ENCODE peak calls at places on chromosome 20, in nine cellular contexts. Z is IMR-90; A is lower lobe of right lung; D is AG10803; O is BJ; S is CD8-positive, alpha-beta T cell; L is cardiac fibroblast; W is fibroblast of the aortic adventitia; E is psoas muscle. T is an unnamed sample.

GRCh38 chr20:14820771-14821170 is 483.4 kb upstream of the FLRT3 start:
- DNase-seq in Z (no peak), A (no peak), D (no peak), O (no peak), S (no peak), L (no peak), W (no peak), E (no peak), T (peak)

GRCh38 chr20:3677733-3678132 is 4.1 kb downstream of the ADAM33 start:
- DNase-seq in Z (peak), A (no peak), D (peak), O (no peak), S (no peak), L (no peak), W (peak), E (peak), T (peak)

GRCh38 chr20:17431621-17432364 is 99.4 kb downstream of the BFSP1 start:
- DNase-seq in Z (peak), A (peak), D (peak), O (no peak), S (peak), L (peak), W (peak), E (peak), T (peak)

GRCh38 chr20:10792291-10792690 is 118.5 kb upstream of the JAG1 start:
- DNase-seq in Z (no peak), A (no peak), D (no peak), O (no peak), S (no peak), L (no peak), W (no peak), E (no peak), T (peak)

GRCh38 chr20:60138263-60139127 is 180.3 kb downstream of the CDH26 start:
- DNase-seq in Z (peak), A (peak), D (peak), O (no peak), S (peak), L (peak), W (no peak), E (peak), T (peak)

GRCh38 chr20:47999166-47999565 is 213.9 kb upstream of the SULF2 start:
- DNase-seq in Z (no peak), A (no peak), D (peak), O (no peak), S (no peak), L (no peak), W (no peak), E (no peak), T (no peak)

GRCh38 chr20:48298851-48299484 is 513.7 kb upstream of the SULF2 start:
- DNase-seq in Z (peak), A (no peak), D (peak), O (peak), S (no peak), L (peak), W (peak), E (no peak), T (peak)

GRCh38 chr20:10864076-10864672 is 190.4 kb upstream of the JAG1 start:
- DNase-seq in Z (no peak), A (peak), D (peak), O (no peak), S (no peak), L (no peak), W (peak), E (no peak), T (no peak)

GRCh38 chr20:22563062-22563965 is 21.1 kb downstream of the FOXA2 start:
- DNase-seq in Z (no peak), A (no peak), D (no peak), O (no peak), S (no peak), L (no peak), W (no peak), E (no peak), T (no peak)

GRCh38 chr20:59063358-59064213 is 21.0 kb upstream of the PRELID3B start:
- DNase-seq in Z (peak), A (no peak), D (peak), O (no peak), S (no peak), L (peak), W (peak), E (no peak), T (no peak)

GRCh38 chr20:53331151-53331973 is 262.3 kb downstream of the ZNF217 start:
- DNase-seq in Z (no peak), A (no peak), D (peak), O (peak), S (no peak), L (no peak), W (peak), E (no peak), T (peak)

GRCh38 chr20:63732118-63733095 is 4.1 kb upstream of the LIME1 start:
- DNase-seq in Z (no peak), A (no peak), D (no peak), O (no peak), S (no peak), L (no peak), W (no peak), E (no peak), T (no peak)

GRCh38 chr20:24943731-24944130 is 5.3 kb upstream of the CST7 start:
- DNase-seq in Z (no peak), A (no peak), D (no peak), O (no peak), S (no peak), L (no peak), W (no peak), E (no peak), T (no peak)

GRCh38 chr20:3857405-3857804 is 10.8 kb downstream of the MAVS start:
- DNase-seq in Z (no peak), A (no peak), D (no peak), O (no peak), S (no peak), L (no peak), W (no peak), E (no peak), T (no peak)

GRCh38 chr20:44219791-44220190 is 9.2 kb upstream of the OSER1 start:
- DNase-seq in Z (no peak), A (no peak), D (no peak), O (no peak), S (no peak), L (no peak), W (no peak), E (no peak), T (no peak)

GRCh38 chr20:12821249-12821648 is 187.5 kb upstream of the SPTLC3 start:
- DNase-seq in Z (no peak), A (no peak), D (no peak), O (no peak), S (no peak), L (no peak), W (no peak), E (no peak), T (no peak)

GRCh38 chr20:48541581-48542071 is 286.2 kb downstream of the PREX1 start:
- DNase-seq in Z (no peak), A (no peak), D (no peak), O (no peak), S (no peak), L (no peak), W (no peak), E (no peak), T (no peak)

GRCh38 chr20:23766531-23766930 is 15.8 kb upstream of the CST1 start:
- DNase-seq in Z (no peak), A (no peak), D (no peak), O (no peak), S (no peak), L (no peak), W (no peak), E (no peak), T (no peak)

GRCh38 chr20:21286775-21287174 is 16.4 kb upstream of the XRN2 start:
- DNase-seq in Z (no peak), A (no peak), D (no peak), O (no peak), S (no peak), L (no peak), W (no peak), E (no peak), T (no peak)

GRCh38 chr20:22456109-22456508 is 128.3 kb downstream of the FOXA2 start:
- DNase-seq in Z (no peak), A (no peak), D (no peak), O (no peak), S (no peak), L (no peak), W (no peak), E (no peak), T (no peak)

GRCh38 chr20:9503530-9504251 is 10.7 kb upstream of the LAMP5 start:
- DNase-seq in Z (peak), A (peak), D (peak), O (no peak), S (no peak), L (no peak), W (no peak), E (no peak), T (peak)

GRCh38 chr20:46872315-46873211 is 22.1 kb upstream of the EYA2 start:
- DNase-seq in Z (peak), A (no peak), D (peak), O (no peak), S (no peak), L (peak), W (peak), E (no peak), T (no peak)

GRCh38 chr20:32468860-32469259 is 110.7 kb downstream of the ASXL1 start:
- DNase-seq in Z (no peak), A (no peak), D (no peak), O (no peak), S (no peak), L (no peak), W (no peak), E (no peak), T (no peak)

GRCh38 chr20:32472581-32473207 is 112.4 kb downstream of the NOL4L start:
- DNase-seq in Z (no peak), A (no peak), D (no peak), O (no peak), S (no peak), L (no peak), W (no peak), E (no peak), T (no peak)

GRCh38 chr20:32468313-32468640 is 110.1 kb downstream of the ASXL1 start:
- DNase-seq in Z (no peak), A (no peak), D (no peak), O (no peak), S (no peak), L (no peak), W (no peak), E (no peak), T (no peak)

GRCh38 chr20:32470940-32471339 is 112.8 kb downstream of the ASXL1 start:
- DNase-seq in Z (no peak), A (no peak), D (no peak), O (no peak), S (no peak), L (no peak), W (no peak), E (no peak), T (no peak)

DNA sequence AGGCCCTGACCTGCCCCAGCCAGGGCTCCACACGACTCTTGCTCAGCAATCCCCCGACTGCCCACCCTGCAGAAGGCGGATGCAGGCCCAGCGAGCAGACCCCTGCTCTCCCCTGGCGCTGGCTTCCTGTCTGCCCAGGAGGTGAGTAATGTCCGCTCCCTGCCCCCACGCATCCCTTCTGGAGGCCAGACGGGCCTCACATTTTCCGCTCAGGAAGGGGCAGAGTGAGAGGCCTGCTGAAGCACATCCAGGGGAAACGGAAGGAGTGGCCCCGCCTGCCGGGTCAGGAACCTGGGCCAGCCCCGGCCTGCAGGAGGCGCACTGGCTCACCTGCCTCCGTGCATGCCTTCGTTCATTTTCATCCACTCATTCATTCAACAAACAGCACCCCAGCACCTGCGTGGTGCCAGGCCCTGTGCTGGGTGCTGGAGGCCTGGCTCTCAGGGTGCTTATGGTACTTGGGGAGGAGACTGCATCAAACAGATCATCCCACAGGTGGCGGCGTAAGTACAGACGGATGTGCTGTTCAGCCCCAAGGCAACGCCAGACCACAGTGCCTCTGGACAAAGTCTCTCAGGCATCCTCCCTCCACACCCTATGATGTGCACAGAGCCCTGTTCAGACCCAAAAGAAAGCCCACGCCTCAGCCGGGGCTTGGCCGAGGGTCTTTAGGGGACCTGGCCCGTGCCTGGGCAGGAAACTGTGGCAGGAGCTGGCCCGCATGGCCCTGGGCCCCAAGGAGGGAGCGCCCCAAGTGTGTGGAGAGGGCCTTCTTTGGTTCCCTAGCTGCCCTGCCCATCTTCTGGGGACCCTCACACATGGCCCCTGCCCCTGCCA is 112.1 kb downstream of the ASXL1 start:
- DNase-seq in Z (peak), A (peak), D (peak), O (no peak), S (no peak), L (peak), W (peak), E (peak), T (no peak)
- TF ChIP-seq CTCF in Z (peak), A (peak), D (no peak), O (peak), S (no peak), L (peak), W (peak), E (peak), T (peak)

GRCh38 chr20:62553136-62553837 is 77.5 kb upstream of the GATA5 start:
- DNase-seq in Z (no peak), A (no peak), D (no peak), O (no peak), S (no peak), L (no peak), W (no peak), E (no peak), T (no peak)
- H3K4me3 ChIP-seq in Z (no peak), A (no peak), D (no peak), O (no peak), S (no peak), L (no peak), W (no peak), E (peak), T (no peak)

GRCh38 chr20:56843817-56844216 is 214.7 kb downstream of the TFAP2C start:
- DNase-seq in Z (no peak), A (no peak), D (no peak), O (no peak), S (no peak), L (no peak), W (no peak), E (no peak), T (no peak)
- TF ChIP-seq CTCF in Z (no peak), A (no peak), D (no peak), O (no peak), S (no peak), L (no peak), W (no peak), E (no peak), T (peak)

GRCh38 chr20:382291-383115 is 1.9 kb downstream of the TRIB3 start:
- DNase-seq in Z (no peak), A (no peak), D (no peak), O (no peak), S (no peak), L (no peak), W (no peak), E (no peak), T (no peak)

GRCh38 chr20:381581-382290 is 1.2 kb downstream of the TRIB3 start:
- DNase-seq in Z (peak), A (peak), D (peak), O (peak), S (peak), L (peak), W (peak), E (peak), T (no peak)

GRCh38 chr20:384723-385122 is 4.2 kb downstream of the TRIB3 start:
- DNase-seq in Z (no peak), A (no peak), D (no peak), O (no peak), S (no peak), L (no peak), W (no peak), E (no peak), T (no peak)

GRCh38 chr20:385448-385847 is 4.9 kb downstream of the TRIB3 start:
- DNase-seq in Z (no peak), A (no peak), D (no peak), O (no peak), S (no peak), L (no peak), W (no peak), E (no peak), T (no peak)

DNA sequence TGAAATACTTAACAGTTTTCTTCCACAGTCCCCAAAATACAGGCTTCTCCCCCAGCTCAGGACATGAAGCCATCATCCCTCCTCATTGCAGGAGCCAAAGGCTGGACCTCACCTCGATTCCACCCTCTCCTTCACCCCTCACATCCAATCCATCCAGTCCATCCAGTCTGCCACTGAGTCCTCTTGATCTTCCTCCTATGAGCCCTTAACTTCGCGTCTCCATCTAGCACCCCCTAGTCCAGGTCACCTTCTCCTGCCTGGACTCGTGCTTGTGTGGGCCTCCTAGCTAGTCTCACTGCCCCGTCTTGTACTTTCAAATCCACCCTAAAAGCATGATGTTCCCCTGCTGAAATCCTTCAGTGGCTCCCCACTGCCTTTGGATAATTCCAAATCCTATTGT is 3.3 kb downstream of the TRIB3 start:
- DNase-seq in Z (no peak), A (no peak), D (no peak), O (no peak), S (no peak), L (no peak), W (no peak), E (no peak), T (no peak)
- H3K4me3 ChIP-seq in Z (no peak), A (no peak), D (no peak), O (no peak), S (no peak), L (no peak), W (peak), E (no peak), T (no peak)

GRCh38 chr20:36773548-36774242 is at the start of gene DSN1:
- DNase-seq in Z (peak), A (peak), D (peak), O (peak), S (peak), L (peak), W (peak), E (peak), T (peak)
- TF ChIP-seq CTCF in Z (no peak), A (no peak), D (no peak), O (no peak), S (no peak), L (no peak), W (no peak), E (no peak), T (no peak)

GRCh38 chr20:409697-410559 is 1.8 kb downstream of the RBCK1 start:
- DNase-seq in Z (no peak), A (no peak), D (no peak), O (no peak), S (no peak), L (no peak), W (no peak), E (peak), T (no peak)
- H3K4me3 ChIP-seq in Z (no peak), A (peak), D (peak), O (no peak), S (peak), L (peak), W (peak), E (peak), T (peak)

T was measured in astrocyte of the cerebellum.